ENCODE peak calls at places on chromosomes 3 and 15, in nine cellular contexts. M is breast epithelium; P is AG08396; Q is substantia nigra; H is stimulated activated CD8-positive, alpha-beta memory T cell treated with anti-CD3 and anti-CD28 coated beads, Interleukin-7, amount 100 ng/mL, for 24 hours; Z is bronchial epithelial cell; E is amniotic stem cell; U is Right ventricle myocardium superior; G is cerebellar cortex. W is an unnamed sample.

GRCh38 chr3:36520241-36521006 is 140.1 kb downstream of the STAC start:
- DNase-seq in U (no peak), E (no peak), Z (no peak), H (no peak), P (no peak), G (no peak), M (no peak), Q (no peak), W (no peak)

GRCh38 chr15:78739206-78739605 is 72.1 kb downstream of the ADAMTS7 start:
- DNase-seq in G (no peak), E (no peak), U (no peak), Q (no peak), H (no peak), Z (no peak), P (no peak), M (no peak), W (no peak)

GRCh38 chr3:195822131-195822696 is 10.5 kb upstream of the MUC4 start:
- DNase-seq in H (no peak), G (no peak), E (no peak), M (no peak), P (no peak), Q (no peak), Z (no peak), U (no peak), W (no peak)

GRCh38 chr3:116367761-116368395 is 77.4 kb downstream of the LSAMP start:
- DNase-seq in U (no peak), G (peak; percentile 65), P (no peak), Z (no peak), H (no peak), Q (no peak), M (no peak), E (no peak), W (no peak)

GRCh38 chr3:48716508-48716981 is 476 bp downstream of the IP6K2 start:
- DNase-seq in Q (no peak), H (no peak), G (no peak), E (no peak), P (no peak), U (no peak), M (no peak), Z (no peak), W (peak; percentile 3)

GRCh38 chr3:72487078-72487765 is 361.0 kb downstream of the SHQ1 start:
- DNase-seq in P (peak; percentile 88), E (peak; percentile 27), U (peak; percentile 57), M (peak; percentile 79), G (no peak), Q (no peak), Z (peak; percentile 44), H (peak; percentile 24), W (peak; percentile 17)

GRCh38 chr15:63107895-63108546 is 13.6 kb upstream of the LACTB start:
- DNase-seq in Z (peak; percentile 63), Q (no peak), H (no peak), U (no peak), M (peak; percentile 52), E (peak; percentile 99), P (peak; percentile 90), G (no peak), W (no peak)

GRCh38 chr15:37764733-37765191 is 169.7 kb upstream of the TMCO5A start:
- DNase-seq in E (peak; percentile 59), H (no peak), G (peak; percentile 33), Q (no peak), U (no peak), P (peak; percentile 71), Z (peak; percentile 47), M (no peak), W (no peak)

GRCh38 chr3:171323934-171324535 is 136.2 kb downstream of the TNIK start:
- DNase-seq in E (no peak), U (no peak), Z (no peak), Q (no peak), M (no peak), G (peak; percentile 15), P (peak; percentile 11), H (no peak), W (no peak)

GRCh38 chr3:56928379-56929068 is 126.8 kb upstream of the ARHGEF3 start:
- DNase-seq in U (no peak), H (no peak), Z (no peak), G (no peak), M (no peak), P (no peak), E (no peak), Q (no peak), W (no peak)

GRCh38 chr3:103380391-103380790 is 945.6 kb downstream of the ZPLD1 start:
- DNase-seq in E (no peak), Q (no peak), P (no peak), M (no peak), Z (peak; percentile 2), U (no peak), G (no peak), H (no peak), W (no peak)

GRCh38 chr3:182637350-182638197 is 155.7 kb upstream of the ATP11B start:
- DNase-seq in U (no peak), Z (no peak), Q (no peak), G (no peak), P (no peak), H (no peak), E (no peak), M (no peak), W (no peak)

GRCh38 chr3:186138272-186138981 is 29.5 kb upstream of the ETV5 start:
- DNase-seq in E (no peak), H (no peak), Z (no peak), P (no peak), M (no peak), Q (no peak), U (no peak), G (peak; percentile 45), W (no peak)

GRCh38 chr3:126132751-126133511 is 47.5 kb downstream of the ALDH1L1 start:
- DNase-seq in E (no peak), Q (no peak), P (no peak), Z (no peak), M (no peak), H (no peak), G (peak; percentile 8), U (no peak), W (no peak)

GRCh38 chr3:98814799-98815450 is 51.8 kb downstream of the ST3GAL6 start:
- DNase-seq in Q (no peak), H (no peak), E (no peak), P (peak; percentile 33), Z (peak; percentile 64), U (no peak), M (no peak), G (no peak), W (no peak)

GRCh38 chr3:30693470-30694120 is 87.2 kb downstream of the TGFBR2 start:
- DNase-seq in Q (peak; percentile 45), M (peak; percentile 38), E (peak; percentile 42), Z (peak; percentile 68), G (peak; percentile 32), H (no peak), U (no peak), P (peak; percentile 62), W (no peak)

GRCh38 chr3:61650276-61650675 is 88.9 kb downstream of the PTPRG start:
- DNase-seq in Q (no peak), Z (no peak), P (no peak), G (peak; percentile 53), H (no peak), E (no peak), U (no peak), M (peak; percentile 80), W (no peak)

GRCh38 chr15:74130089-74130848 is at the start of gene ISLR2:
- DNase-seq in P (no peak), U (no peak), M (no peak), H (no peak), E (no peak), G (no peak), Z (no peak), Q (no peak), W (no peak)

GRCh38 chr3:116618138-116618537 is 91.4 kb upstream of the TUSC7 start:
- DNase-seq in Z (peak; percentile 71), P (no peak), M (no peak), H (no peak), U (no peak), Q (no peak), E (no peak), G (no peak), W (no peak)

GRCh38 chr3:66121288-66121687 is 82.6 kb upstream of the MAGI1 start:
- DNase-seq in E (no peak), M (no peak), Q (no peak), G (no peak), Z (peak; percentile 38), P (peak; percentile 20), H (no peak), U (no peak), W (no peak)

GRCh38 chr15:41746802-41747201 is 27.5 kb upstream of the MAPKBP1 start:
- DNase-seq in G (no peak), P (no peak), Q (no peak), U (no peak), M (no peak), H (no peak), Z (peak; percentile 52), E (no peak), W (no peak)

GRCh38 chr3:98778383-98778782 is 15.2 kb downstream of the ST3GAL6 start:
- DNase-seq in Q (no peak), E (no peak), P (no peak), H (no peak), G (no peak), U (no peak), Z (peak; percentile 51), M (no peak), W (no peak)

GRCh38 chr3:49779378-49780079 is 6.8 kb downstream of the IP6K1 start:
- DNase-seq in U (no peak), P (no peak), E (no peak), M (no peak), H (no peak), G (no peak), Q (no peak), Z (no peak), W (no peak)

GRCh38 chr15:76514292-76514691 is 177.7 kb downstream of the ISL2 start:
- DNase-seq in Z (no peak), Q (no peak), P (no peak), G (peak; percentile 17), U (no peak), H (no peak), M (no peak), E (no peak), W (no peak)

GRCh38 chr3:101829066-101829830 is 20.1 kb upstream of the NFKBIZ start:
- DNase-seq in Z (peak; percentile 44), P (peak; percentile 56), M (peak; percentile 78), E (no peak), G (no peak), Q (peak; percentile 23), U (peak; percentile 70), H (no peak), W (peak; percentile 28)

GRCh38 chr15:38699633-38700230 is 135.1 kb upstream of the RASGRP1 start:
- DNase-seq in P (peak; percentile 47), M (peak; percentile 57), U (no peak), E (peak; percentile 35), G (peak; percentile 76), H (no peak), Q (peak; percentile 11), Z (peak; percentile 67), W (peak; percentile 60)

GRCh38 chr3:36297195-36297594 is 83.1 kb upstream of the STAC start:
- DNase-seq in P (no peak), U (no peak), Z (no peak), M (no peak), Q (no peak), G (no peak), H (no peak), E (no peak), W (no peak)

GRCh38 chr15:71925145-71925544 is 114.8 kb downstream of the NR2E3 start:
- DNase-seq in G (no peak), P (no peak), H (no peak), E (no peak), M (no peak), Z (no peak), Q (no peak), U (no peak), W (no peak)

GRCh38 chr15:33242165-33242564 is 47.7 kb upstream of the FMN1 start:
- DNase-seq in Z (peak; percentile 100), P (peak; percentile 32), Q (no peak), E (peak; percentile 12), U (no peak), H (no peak), G (no peak), M (peak; percentile 50), W (no peak)

GRCh38 chr3:190912736-190913135 is 50.2 kb upstream of the GMNC start:
- DNase-seq in M (no peak), E (no peak), H (no peak), G (no peak), P (no peak), Z (peak; percentile 15), Q (no peak), U (no peak), W (no peak)

GRCh38 chr15:31470756-31471155 is 144.1 kb downstream of the KLF13 start:
- DNase-seq in G (no peak), P (no peak), M (no peak), Z (no peak), E (no peak), Q (no peak), H (no peak), U (no peak), W (no peak)

W was measured in activated gamma-delta T cell treated with anti-CD3 and anti-CD28 coated beads, Interleukin-2, amount 50 U/mL, for 16 hours.